ENCODE peak calls at places on chromosomes 4 and X, in seven cellular contexts. G, U, R, O, X, M and L are unnamed samples.
A peak's percentile ranks its signal among the peaks of the same experiment; 100 is the strongest.

GRCh38 chr4:42482516-42483327 is 85.4 kb downstream of the SHISA3 start:
- DNase-seq in G (no peak), U (no peak), R (no peak), O (no peak), X (no peak), M (no peak), L (no peak)

GRCh38 chrX:134717698-134718328 is 59.5 kb upstream of the PLAC1 start:
- DNase-seq in G (no peak), U (no peak), R (no peak), O (no peak), X (no peak), M (no peak), L (no peak)

GRCh38 chr4:20773144-20773997 is 73.1 kb downstream of the PACRGL start:
- DNase-seq in G (no peak), U (peak; percentile 81), R (peak; percentile 41), O (peak; percentile 22), X (no peak), M (peak; percentile 61), L (no peak)

GRCh38 chr4:44701037-44701436 is 22.8 kb downstream of the GUF1 start:
- DNase-seq in G (no peak), U (no peak), R (no peak), O (no peak), X (no peak), M (no peak), L (no peak)

GRCh38 chr4:73127839-73128448 is 58.4 kb upstream of the COX18 start:
- DNase-seq in G (no peak), U (peak; percentile 17), R (no peak), O (no peak), X (no peak), M (peak; percentile 16), L (no peak)

GRCh38 chrX:74420194-74421035 is 878 bp upstream of the SLC16A2 start:
- DNase-seq in G (peak; percentile 85), U (peak; percentile 42), R (peak; percentile 46), O (peak; percentile 67), X (peak; percentile 75), M (peak; percentile 64), L (peak; percentile 68)

GRCh38 chrX:137194164-137194563 is 160.4 kb upstream of the GPR101 start:
- DNase-seq in G (no peak), U (peak; percentile 5), R (no peak), O (no peak), X (no peak), M (peak; percentile 26), L (no peak)

GRCh38 chrX:79452879-79453278 is 85.7 kb upstream of the ITM2A start:
- DNase-seq in G (no peak), U (no peak), R (no peak), O (no peak), X (no peak), M (no peak), L (no peak)

GRCh38 chr4:183840311-183840710 is 64.8 kb upstream of the STOX2 start:
- DNase-seq in G (peak; percentile 84), U (peak; percentile 67), R (peak; percentile 74), O (peak; percentile 84), X (peak; percentile 78), M (peak; percentile 87), L (no peak)

GRCh38 chrX:133290076-133290475 is 71.9 kb upstream of the TFDP3 start:
- DNase-seq in G (no peak), U (no peak), R (no peak), O (no peak), X (no peak), M (no peak), L (no peak)

GRCh38 chr4:8201341-8201781 is 2.3 kb downstream of the SH3TC1 start:
- DNase-seq in G (no peak), U (peak; percentile 52), R (no peak), O (no peak), X (peak; percentile 55), M (no peak), L (no peak)

GRCh38 chrX:135432453-135432852 is 10.7 kb downstream of the SMIM10L2A start:
- DNase-seq in G (no peak), U (no peak), R (no peak), O (no peak), X (no peak), M (peak; percentile 31), L (no peak)

GRCh38 chr4:54659213-54660144 is 1.7 kb downstream of the KIT start:
- DNase-seq in G (no peak), U (peak; percentile 36), R (no peak), O (no peak), X (no peak), M (no peak), L (no peak)

GRCh38 chr4:150232029-150232428 is 153.8 kb downstream of the DCLK2 start:
- DNase-seq in G (no peak), U (peak; percentile 90), R (no peak), O (no peak), X (no peak), M (no peak), L (no peak)

GRCh38 chrX:2879670-2880069 is 49.5 kb downstream of the ARSD start:
- DNase-seq in G (no peak), U (no peak), R (no peak), O (no peak), X (no peak), M (no peak), L (no peak)

GRCh38 chrX:17377795-17378194 is 2.8 kb downstream of the NHS start:
- DNase-seq in G (no peak), U (no peak), R (no peak), O (no peak), X (no peak), M (no peak), L (no peak)

DNA sequence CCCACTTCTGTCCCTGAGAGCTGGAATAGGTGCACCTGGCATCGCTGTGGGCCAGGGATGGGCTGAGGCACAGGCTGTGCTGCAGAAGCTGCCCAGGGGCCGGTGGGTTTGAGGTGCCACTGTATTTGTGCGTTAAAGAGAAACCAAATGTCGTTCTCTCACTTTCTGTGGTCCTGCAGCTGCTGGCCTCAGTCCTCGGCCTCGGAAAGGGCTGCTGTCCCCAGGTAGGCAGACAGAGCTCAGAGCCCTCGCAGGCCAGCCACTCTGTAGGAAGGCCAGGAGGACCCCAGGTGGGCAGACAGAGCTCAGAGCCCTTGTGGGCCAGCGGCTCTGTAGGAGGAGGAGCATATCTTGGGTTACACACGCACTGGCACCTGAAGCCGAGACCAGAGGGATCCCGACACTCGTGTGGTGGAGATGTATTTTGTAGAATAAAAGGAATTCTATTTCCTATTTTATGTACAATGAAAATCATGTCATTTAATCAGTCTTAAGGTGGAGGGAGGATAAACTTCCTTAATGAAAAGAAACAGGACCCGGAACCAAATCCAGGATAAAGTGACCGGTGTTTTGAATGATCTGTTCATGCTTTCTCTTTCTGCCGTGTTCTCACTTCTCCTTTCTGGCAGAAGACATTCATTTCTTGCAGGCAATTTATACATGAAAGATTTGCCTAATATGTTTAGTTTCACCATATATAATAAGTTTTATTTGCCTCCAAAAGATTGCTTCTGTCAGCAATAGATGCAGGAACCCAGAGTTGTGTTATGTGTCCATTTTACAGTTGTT is 54.4 kb upstream of the HGFAC start:
- DNase-seq in G (no peak), U (no peak), R (no peak), O (no peak), X (no peak), M (no peak), L (no peak)
- H3K27ac ChIP-seq in G (no peak overlapping the region), U (no peak overlapping the region), R (peak overlapping the region; percentile 87), O (peak overlapping the region; percentile 84), X (peak overlapping the region; percentile 80), M (no peak overlapping the region), L (peak overlapping the region; percentile 97)

GRCh38 chr4:34046580-34046979 is 2197.7 kb downstream of the ARAP2 start:
- DNase-seq in G (no peak), U (no peak), R (no peak), O (no peak), X (no peak), M (no peak), L (no peak)
- H3K27ac ChIP-seq in G (no peak overlapping the region), U (no peak overlapping the region), R (no peak overlapping the region), O (no peak overlapping the region), X (no peak overlapping the region), M (no peak overlapping the region), L (no peak overlapping the region)

GRCh38 chrX:107775000-107775733 is 420 bp downstream of the TSC22D3 start:
- DNase-seq in G (no peak), U (no peak), R (no peak), O (no peak), X (no peak), M (no peak), L (no peak)

GRCh38 chrX:107775734-107776511 is at the start of gene TSC22D3:
- DNase-seq in G (peak; percentile 86), U (peak; percentile 64), R (peak; percentile 83), O (peak; percentile 88), X (peak; percentile 79), M (peak; percentile 58), L (peak; percentile 73)

GRCh38 chrX:107780525-107780924 is 3.0 kb downstream of the NCBP2L start:
- DNase-seq in G (no peak), U (no peak), R (no peak), O (no peak), X (no peak), M (no peak), L (no peak)

GRCh38 chrX:107776649-107777535 is 641 bp upstream of the NCBP2L start:
- DNase-seq in G (peak; percentile 83), U (peak; percentile 87), R (peak; percentile 85), O (peak; percentile 89), X (peak; percentile 67), M (peak; percentile 71), L (peak; percentile 57)

GRCh38 chrX:107777536-107777832 is at the start of gene NCBP2L:
- DNase-seq in G (no peak), U (no peak), R (no peak), O (no peak), X (no peak), M (no peak), L (no peak)
- H3K27ac ChIP-seq in G (no peak within 1 kb of the TSS), U (no peak within 1 kb of the TSS), R (peak within 1 kb of the TSS; percentile 85), O (peak within 1 kb of the TSS; percentile 88), X (peak within 1 kb of the TSS; percentile 87), M (no peak within 1 kb of the TSS), L (peak within 1 kb of the TSS; percentile 21)

GRCh38 chrX:20059467-20060128 is 57.1 kb downstream of the MAP7D2 start:
- DNase-seq in G (no peak), U (no peak), R (no peak), O (no peak), X (no peak), M (no peak), L (no peak)
- H3K27ac ChIP-seq in G (no peak overlapping the region), U (no peak overlapping the region), R (no peak overlapping the region), O (no peak overlapping the region), X (no peak overlapping the region), M (no peak overlapping the region), L (no peak overlapping the region)

DNA sequence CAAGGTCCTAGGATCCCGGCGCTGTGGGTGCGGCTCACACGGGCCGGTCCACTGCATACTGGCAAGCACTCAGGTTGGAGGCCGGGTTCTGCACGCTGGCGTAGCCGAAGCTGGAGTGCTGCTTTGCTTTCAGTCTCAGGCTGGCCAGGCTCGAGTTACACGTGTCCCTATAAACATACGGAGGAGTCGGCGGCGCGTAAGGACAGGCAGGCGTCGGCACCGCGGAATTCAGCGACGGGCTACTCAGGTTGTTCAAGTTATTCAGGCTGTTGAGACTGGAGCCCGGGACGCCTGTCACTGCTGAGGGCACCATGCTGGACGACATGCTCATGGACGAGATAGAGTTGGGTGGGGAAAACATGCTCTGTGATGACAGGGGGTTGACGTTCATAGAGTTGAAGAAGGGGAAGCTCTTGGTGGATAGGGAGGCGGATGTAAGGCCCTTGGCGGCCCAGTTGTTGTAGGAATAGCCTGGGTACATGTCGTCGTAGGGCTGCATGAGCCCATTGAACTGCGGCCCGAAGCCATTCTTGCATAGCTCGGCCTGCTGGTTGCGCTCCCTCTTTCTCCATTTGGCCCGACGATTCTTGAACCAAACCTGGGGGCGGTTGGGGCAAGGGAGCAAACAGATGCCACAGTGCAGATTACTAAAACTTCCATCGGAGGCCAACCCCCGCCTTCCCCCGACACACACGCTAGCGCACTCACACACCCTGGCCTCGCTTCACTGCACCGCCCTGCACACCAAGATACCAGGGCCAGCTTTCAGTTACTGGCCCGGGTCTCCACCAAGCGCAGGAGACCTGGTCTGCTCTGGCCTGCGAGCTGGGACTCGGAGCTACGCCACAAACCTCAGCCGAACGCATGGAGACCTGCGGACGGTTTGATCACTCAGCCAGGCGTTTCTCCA is 4.5 kb downstream of the PITX2 start:
- DNase-seq in G (no peak), U (no peak), R (no peak), O (no peak), X (no peak), M (no peak), L (peak; percentile 52)
- H3K27ac ChIP-seq in G (no peak overlapping the region), U (no peak overlapping the region), R (no peak overlapping the region), O (no peak overlapping the region), X (no peak overlapping the region), M (no peak overlapping the region), L (no peak overlapping the region)